ENCODE peak calls at places on chromosomes 5 and 9, in nine cellular contexts. L, T, J, W, O, V, D, H and G are unnamed samples. For H3K4me1, the result is how much of the 10 kb centered on the place peaks cover.

GRCh38 chr5:62178258-62178657 is 127.7 kb upstream of the KIF2A start:
- DNase-seq in L (no peak), T (no peak), J (no peak), W (no peak), O (no peak), V (no peak), D (no peak), H (no peak), G (no peak)

GRCh38 chr5:31196309-31196708 is 2.8 kb downstream of the CDH6 start:
- DNase-seq in L (no peak), T (no peak), J (no peak), W (no peak), O (no peak), V (no peak), D (no peak), H (no peak), G (no peak)

GRCh38 chr5:17054911-17055310 is 118.8 kb upstream of the MYO10 start:
- DNase-seq in L (no peak), T (no peak), J (no peak), W (no peak), O (no peak), V (no peak), D (no peak), H (no peak), G (no peak)

GRCh38 chr9:2727966-2728613 is 10.8 kb downstream of the KCNV2 start:
- DNase-seq in L (no peak), T (no peak), J (no peak), W (no peak), O (no peak), V (peak), D (no peak), H (peak), G (no peak)

GRCh38 chr5:146588806-146589355 is 72.9 kb upstream of the GPR151 start:
- DNase-seq in L (no peak), T (no peak), J (no peak), W (no peak), O (no peak), V (no peak), D (no peak), H (no peak), G (no peak)

GRCh38 chr9:92740015-92740408 is 24.6 kb downstream of the BICD2 start:
- DNase-seq in L (no peak), T (no peak), J (no peak), W (no peak), O (no peak), V (peak), D (no peak), H (no peak), G (no peak)

GRCh38 chr5:177357459-177358332 is at the start of gene RGS14:
- DNase-seq in L (peak), T (no peak), J (peak), W (no peak), O (peak), V (peak), D (no peak), H (no peak), G (no peak)

GRCh38 chr9:26308328-26308727 is 584.3 kb downstream of the CAAP1 start:
- DNase-seq in L (no peak), T (no peak), J (no peak), W (no peak), O (no peak), V (peak), D (no peak), H (no peak), G (no peak)

GRCh38 chr5:123119334-123119986 is 30.4 kb downstream of the PRDM6 start:
- DNase-seq in L (no peak), T (peak), J (no peak), W (no peak), O (no peak), V (no peak), D (no peak), H (no peak), G (no peak)

GRCh38 chr5:565782-566445 is 41.7 kb upstream of the SLC9A3 start:
- DNase-seq in L (no peak), T (peak), J (no peak), W (peak), O (no peak), V (no peak), D (peak), H (no peak), G (no peak)

GRCh38 chr9:137298401-137298982 is 3.6 kb downstream of the NRARP start:
- DNase-seq in L (peak), T (no peak), J (no peak), W (no peak), O (peak), V (peak), D (no peak), H (no peak), G (no peak)
- TF ChIP-seq POLR2AphosphoS5 in L (peak), T (no peak), J (no peak), W (no peak), O (peak), V (peak), D (no peak), H (no peak), G (no peak)

GRCh38 chr9:129597355-129598088 is 23.4 kb downstream of the C9orf50 start:
- DNase-seq in L (peak), T (no peak), J (no peak), W (peak), O (peak), V (peak), D (no peak), H (peak), G (peak)
- H3K4me3 ChIP-seq in L (peak), T (peak), J (no peak), W (peak), O (peak), V (peak), D (peak), H (peak), G (peak)

GRCh38 chr5:43042176-43042625 is 2.1 kb upstream of the ANXA2R start:
- DNase-seq in L (peak), T (no peak), J (peak), W (peak), O (peak), V (no peak), D (peak), H (peak), G (no peak)
- H3K4me1 ChIP-seq in L (under half), T (under half), J (half or more), W (under half), O (under half), V (under half), D (under half), H (under half), G (under half)

GRCh38 chr5:168288349-168289245 is 2.8 kb upstream of the WWC1 start:
- DNase-seq in L (peak), T (no peak), J (no peak), W (no peak), O (peak), V (no peak), D (no peak), H (no peak), G (peak)
- TF ChIP-seq POLR2AphosphoS5 in L (peak), T (no peak), J (no peak), W (no peak), O (no peak), V (no peak), D (no peak), H (no peak), G (peak)

GRCh38 chr5:141050622-141051525 is at the start of gene PCDHB1:
- DNase-seq in L (no peak), T (no peak), J (no peak), W (no peak), O (no peak), V (no peak), D (no peak), H (peak), G (no peak)
- H3K4me3 ChIP-seq in L (peak), T (peak), J (peak), W (peak), O (peak), V (no peak), D (peak), H (peak), G (peak)

DNA sequence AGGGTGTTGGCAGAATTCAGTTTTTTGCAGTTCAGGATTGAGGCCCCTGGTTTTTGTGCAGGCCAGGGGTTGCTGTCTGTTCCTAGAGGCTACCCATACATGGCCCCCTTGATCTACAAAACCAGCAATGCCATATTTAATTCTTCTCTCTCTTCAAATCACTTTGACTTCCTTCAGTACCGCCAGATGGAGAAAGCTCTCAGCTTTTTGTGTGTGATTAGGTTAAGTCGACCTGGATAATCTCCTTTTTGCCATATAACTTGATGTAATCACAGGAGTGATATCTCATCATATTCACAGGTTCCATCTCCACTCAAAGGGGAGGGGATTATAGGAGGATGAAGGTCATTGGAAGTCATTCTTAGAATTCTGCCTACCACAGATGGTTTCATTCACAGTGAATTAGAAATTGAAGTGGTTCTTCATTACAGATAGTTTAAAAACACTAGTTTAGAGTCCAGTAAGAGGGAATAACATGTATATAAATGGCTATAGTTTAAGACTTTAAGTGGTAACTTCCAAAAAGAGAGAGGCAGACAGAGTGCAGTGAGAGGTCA is 85.8 kb downstream of the GALNT10 start:
- DNase-seq in L (no peak), T (no peak), J (no peak), W (no peak), O (no peak), V (no peak), D (no peak), H (no peak), G (no peak)
- H3K4me1 ChIP-seq in L (under half), T (under half), J (under half), W (under half), O (under half), V (under half), D (under half), H (under half), G (under half)